ENCODE peak calls at places on chromosome 21, in eight cellular contexts. L is tibial artery, I is endodermal cell, Q is ovary, E is endothelial cell of umbilical vein, P is AG04450, S is thyroid gland, R is heart left ventricle. A is an unnamed sample. For H3K27me3, the result is how much of the 10 kb centered on the place peaks cover.

GRCh38 chr21:27831821-27832569 is 865.1 kb upstream of the ADAMTS5 start:
- DNase-seq in I (no peak), E (no peak), R (no peak), S (no peak), Q (no peak), L (no peak), P (peak), A (no peak)

GRCh38 chr21:25967566-25968438 is 202.8 kb downstream of the APP start:
- DNase-seq in P (no peak), R (no peak), L (no peak), I (no peak), E (peak), S (no peak), Q (no peak), A (no peak)

GRCh38 chr21:31768720-31769119 is 36.8 kb upstream of the SCAF4 start:
- DNase-seq in I (no peak), S (no peak), E (no peak), Q (no peak), R (no peak), L (no peak), P (no peak), A (no peak)

GRCh38 chr21:18951291-18952038 is 547.9 kb upstream of the TMPRSS15 start:
- DNase-seq in Q (no peak), P (no peak), E (no peak), S (no peak), L (no peak), I (peak), R (no peak), A (no peak)

GRCh38 chr21:29870814-29871213 is 69.0 kb downstream of the GRIK1 start:
- DNase-seq in I (peak), E (no peak), Q (no peak), P (no peak), L (no peak), R (no peak), S (no peak), A (no peak)

GRCh38 chr21:38166214-38166547 is 90.6 kb upstream of the KCNJ15 start:
- DNase-seq in P (no peak), R (no peak), I (no peak), E (no peak), Q (no peak), L (no peak), S (peak), A (no peak)

GRCh38 chr21:27678511-27678910 is 711.6 kb upstream of the ADAMTS5 start:
- DNase-seq in L (no peak), R (no peak), Q (no peak), I (no peak), S (no peak), P (no peak), E (no peak), A (no peak)

GRCh38 chr21:46545363-46545762 is 59.5 kb downstream of the S100B start:
- DNase-seq in I (no peak), P (no peak), S (no peak), E (no peak), L (no peak), Q (no peak), R (no peak), A (peak)

GRCh38 chr21:42747267-42747701 is 93.9 kb downstream of the PDE9A start:
- DNase-seq in P (no peak), I (no peak), L (peak), E (no peak), R (peak), S (no peak), Q (no peak), A (no peak)
- H3K4me3 ChIP-seq in P (no peak), I (no peak), L (no peak), E (no peak), R (no peak), S (no peak), Q (no peak), A (no peak)

GRCh38 chr21:39620856-39621255 is 8.1 kb downstream of the B3GALT5 start:
- DNase-seq in E (no peak), R (no peak), S (no peak), Q (no peak), I (no peak), L (no peak), P (no peak), A (no peak)
- H3K27me3 ChIP-seq in E (under half), R (under half), S (under half), Q (under half), I (under half), L (under half), P (under half), A (under half)

GRCh38 chr21:44914176-44914874 is 6.4 kb downstream of the ITGB2 start:
- DNase-seq in L (no peak), P (no peak), Q (no peak), R (peak), I (no peak), S (no peak), E (no peak), A (peak)

GRCh38 chr21:44911384-44912157 is 9.1 kb downstream of the ITGB2 start:
- DNase-seq in I (peak), L (peak), R (peak), P (no peak), E (peak), Q (no peak), S (peak), A (peak)

GRCh38 chr21:44911066-44911383 is 9.7 kb downstream of the ITGB2 start:
- DNase-seq in E (no peak), S (no peak), I (no peak), L (no peak), P (no peak), Q (no peak), R (no peak), A (no peak)

GRCh38 chr21:44912158-44912473 is 8.6 kb downstream of the ITGB2 start:
- DNase-seq in S (no peak), R (peak), P (no peak), E (no peak), I (no peak), Q (no peak), L (no peak), A (no peak)

DNA sequence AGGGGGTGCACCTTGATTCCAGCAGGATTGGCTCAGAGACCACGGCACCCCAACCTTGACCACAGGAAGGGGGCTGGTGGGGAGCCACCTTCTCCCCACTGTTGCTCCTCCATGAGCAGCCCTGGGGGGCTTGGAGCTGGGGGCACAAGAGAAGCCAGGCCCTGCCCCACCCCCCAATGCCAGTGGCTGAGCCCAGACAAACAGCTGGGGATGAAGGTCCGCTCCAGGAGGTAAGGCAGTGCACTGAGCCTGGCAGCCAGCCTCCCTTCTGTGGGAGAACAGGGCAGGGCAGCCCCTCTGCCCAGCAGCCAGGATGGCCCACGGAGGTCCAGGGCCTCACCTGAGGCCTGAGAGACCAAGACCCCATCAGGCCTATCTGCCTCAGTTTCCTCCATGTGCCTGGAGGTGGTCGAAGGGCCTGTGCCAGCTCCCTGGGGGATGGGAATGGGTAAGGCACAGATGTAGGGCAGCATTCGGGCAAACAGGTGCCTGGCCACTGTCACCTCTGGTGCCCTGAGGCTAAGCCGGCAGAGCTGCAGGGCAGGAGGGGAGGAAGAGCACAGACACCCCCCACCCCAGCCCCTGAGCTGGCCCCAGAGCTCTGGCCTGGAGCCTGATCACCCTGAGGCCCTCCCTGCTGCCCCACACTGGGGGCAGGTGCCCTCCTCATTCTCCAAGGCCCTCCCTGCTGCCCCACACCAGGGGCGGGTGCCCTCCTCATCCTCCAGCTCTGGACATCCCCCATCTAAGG is 7.1 kb downstream of the ITGB2 start:
- DNase-seq in L (no peak), R (peak), Q (no peak), P (no peak), S (no peak), I (no peak), E (no peak), A (no peak)
- H3K4me3 ChIP-seq in L (no peak), R (no peak), Q (no peak), P (no peak), S (no peak), I (no peak), E (no peak), A (peak)

DNA sequence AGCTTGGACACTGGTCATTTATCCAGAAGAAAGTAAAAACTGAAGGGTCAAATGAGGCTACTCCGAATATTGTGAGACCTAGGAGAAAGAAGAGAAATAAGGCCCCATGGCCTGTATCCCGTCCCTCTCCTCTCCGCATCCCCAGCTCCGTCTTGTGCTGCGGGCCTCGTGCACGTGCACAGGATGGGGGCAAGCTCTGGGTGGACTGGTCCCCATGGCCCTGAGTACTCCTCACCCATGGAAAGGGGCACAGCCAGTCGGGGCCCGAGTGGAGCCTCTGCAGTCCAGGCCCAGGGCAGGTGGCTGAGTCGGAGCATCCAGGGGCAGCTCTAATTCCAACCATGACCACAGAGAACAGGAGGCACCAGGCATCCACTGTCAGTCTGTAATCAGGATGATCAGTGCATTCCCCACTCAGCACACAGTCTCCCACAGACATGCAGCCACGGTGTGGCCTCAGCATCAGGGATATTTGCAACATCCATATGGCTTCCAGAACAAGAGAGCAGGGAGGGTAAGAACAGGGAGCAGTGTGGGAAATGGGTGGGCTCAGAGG is 12.5 kb upstream of the OLIG1 start:
- DNase-seq in E (no peak), Q (no peak), P (no peak), I (no peak), L (no peak), S (no peak), R (no peak), A (no peak)
- H3K27me3 ChIP-seq in E (under half), Q (under half), P (under half), I (under half), L (under half), S (under half), R (under half), A (under half)